ENCODE peak calls at places on chromosome 11, in nine cellular contexts. I, L, A, O, B, U, X, S and M are unnamed samples.

GRCh38 chr11:73404048-73404447 is 27.8 kb downstream of the RELT start:
- ATAC-seq in I (no peak), L (peak), A (peak), O (peak), B (peak), U (no peak), X (no peak), S (peak), M (no peak)

GRCh38 chr11:57219021-57219627 is 17.9 kb downstream of the APLNR start:
- ATAC-seq in I (no peak), L (peak), A (peak), O (no peak), B (peak), U (no peak), X (no peak), S (no peak), M (no peak)

GRCh38 chr11:70819022-70819421 is 420.7 kb downstream of the CTTN start:
- ATAC-seq in I (no peak), L (no peak), A (no peak), O (no peak), B (no peak), U (no peak), X (no peak), S (no peak), M (no peak)

GRCh38 chr11:35953081-35953480 is 9.2 kb downstream of the LDLRAD3 start:
- ATAC-seq in I (no peak), L (no peak), A (no peak), O (no peak), B (no peak), U (no peak), X (no peak), S (no peak), M (no peak)

GRCh38 chr11:75492181-75492820 is 33.4 kb downstream of the GDPD5 start:
- ATAC-seq in I (peak), L (no peak), A (no peak), O (no peak), B (no peak), U (peak), X (peak), S (peak), M (peak)

GRCh38 chr11:44658451-44658850 is 68.3 kb upstream of the TSPAN18 start:
- ATAC-seq in I (peak), L (no peak), A (no peak), O (no peak), B (no peak), U (peak), X (no peak), S (no peak), M (no peak)

GRCh38 chr11:86954288-86955110 is 696 bp downstream of the FZD4 start:
- ATAC-seq in I (no peak), L (peak), A (peak), O (peak), B (peak), U (no peak), X (peak), S (no peak), M (no peak)

GRCh38 chr11:96016978-96017502 is 93.1 kb upstream of the MTMR2 start:
- ATAC-seq in I (no peak), L (no peak), A (no peak), O (no peak), B (no peak), U (no peak), X (no peak), S (no peak), M (no peak)

GRCh38 chr11:69475866-69476714 is 5.4 kb upstream of the LINC01488 start:
- ATAC-seq in I (no peak), L (no peak), A (no peak), O (no peak), B (no peak), U (no peak), X (no peak), S (no peak), M (no peak)

GRCh38 chr11:46119352-46120216 is 1.7 kb downstream of the PHF21A start:
- ATAC-seq in I (peak), L (peak), A (peak), O (no peak), B (peak), U (peak), X (peak), S (peak), M (peak)

GRCh38 chr11:68269414-68270081 is 2.2 kb downstream of the C11orf24 start:
- ATAC-seq in I (no peak), L (no peak), A (no peak), O (no peak), B (no peak), U (no peak), X (no peak), S (no peak), M (no peak)

GRCh38 chr11:14635559-14635958 is 8.0 kb upstream of the PDE3B start:
- ATAC-seq in I (no peak), L (no peak), A (no peak), O (no peak), B (no peak), U (peak), X (peak), S (no peak), M (no peak)